ENCODE peak calls at places on chromosomes 2 and 18, in ten cellular contexts. Q is AG04450; B is GM23338; W is ovary; U is pancreas; T is heart right ventricle; Z is H9; G is mesendoderm; P is CD8-positive, alpha-beta memory T cell; X is lower lobe of right lung. S is an unnamed sample.

GRCh38 chr18:3451989-3452749 is 2.2 kb downstream of the TGIF1 start:
- DNase-seq in B (peak; percentile 54), X (peak; percentile 77), Z (no peak), Q (no peak), P (peak; percentile 37), U (peak; percentile 78), T (peak; percentile 47), W (peak; percentile 74), G (peak; percentile 82), S (no peak)

GRCh38 chr18:48228301-48228715 is 180.9 kb downstream of the ZBTB7C start:
- DNase-seq in U (no peak), P (no peak), T (peak; percentile 57), W (peak; percentile 70), G (no peak), Q (no peak), X (peak; percentile 67), B (no peak), Z (no peak), S (no peak)

GRCh38 chr2:61582191-61582590 is 44.0 kb upstream of the XPO1 start:
- DNase-seq in Z (peak; percentile 72), P (no peak), Q (no peak), X (no peak), G (peak; percentile 75), B (peak; percentile 88), W (no peak), U (no peak), T (no peak), S (no peak)

GRCh38 chr18:12497839-12498238 is 90.1 kb downstream of the PRELID3A start:
- DNase-seq in U (no peak), W (no peak), X (no peak), T (no peak), P (no peak), G (no peak), Q (no peak), B (no peak), Z (no peak), S (no peak)

GRCh38 chr2:156845806-156846558 is 409.8 kb downstream of the GPD2 start:
- DNase-seq in X (no peak), W (no peak), U (no peak), G (peak; percentile 40), Z (no peak), P (no peak), Q (no peak), T (no peak), B (peak; percentile 11), S (no peak)

GRCh38 chr2:241858206-241859016 is at the start of gene PDCD1:
- DNase-seq in Z (peak; percentile 73), T (peak; percentile 25), X (peak; percentile 52), G (peak; percentile 59), U (peak; percentile 64), W (peak; percentile 71), B (peak; percentile 66), Q (no peak), P (no peak), S (no peak)

GRCh38 chr2:20130821-20131645 is 79.6 kb upstream of the LAPTM4A start:
- DNase-seq in G (no peak), P (no peak), Q (no peak), T (no peak), B (no peak), Z (no peak), W (no peak), X (no peak), U (no peak), S (no peak)

GRCh38 chr2:26721267-26722032 is 28.9 kb downstream of the KCNK3 start:
- DNase-seq in P (no peak), T (no peak), W (no peak), G (no peak), B (peak; percentile 45), Q (no peak), Z (peak; percentile 57), X (no peak), U (peak; percentile 70), S (no peak)

GRCh38 chr2:222733470-222733845 is 62.0 kb downstream of the MOGAT1 start:
- DNase-seq in W (no peak), P (no peak), U (no peak), T (no peak), Z (no peak), X (no peak), Q (no peak), G (no peak), B (no peak), S (no peak)

GRCh38 chr18:32093106-32093511 is 1.4 kb downstream of the RNF138 start:
- DNase-seq in G (peak; percentile 82), U (peak; percentile 71), P (peak; percentile 47), Z (peak; percentile 45), X (peak; percentile 70), B (peak; percentile 76), T (peak; percentile 46), W (no peak), Q (peak; percentile 11), S (peak; percentile 67)

GRCh38 chr2:187529248-187529976 is 24.8 kb downstream of the TFPI start:
- DNase-seq in P (no peak), X (no peak), Q (no peak), G (no peak), T (no peak), W (no peak), B (no peak), Z (no peak), U (no peak), S (no peak)

DNA sequence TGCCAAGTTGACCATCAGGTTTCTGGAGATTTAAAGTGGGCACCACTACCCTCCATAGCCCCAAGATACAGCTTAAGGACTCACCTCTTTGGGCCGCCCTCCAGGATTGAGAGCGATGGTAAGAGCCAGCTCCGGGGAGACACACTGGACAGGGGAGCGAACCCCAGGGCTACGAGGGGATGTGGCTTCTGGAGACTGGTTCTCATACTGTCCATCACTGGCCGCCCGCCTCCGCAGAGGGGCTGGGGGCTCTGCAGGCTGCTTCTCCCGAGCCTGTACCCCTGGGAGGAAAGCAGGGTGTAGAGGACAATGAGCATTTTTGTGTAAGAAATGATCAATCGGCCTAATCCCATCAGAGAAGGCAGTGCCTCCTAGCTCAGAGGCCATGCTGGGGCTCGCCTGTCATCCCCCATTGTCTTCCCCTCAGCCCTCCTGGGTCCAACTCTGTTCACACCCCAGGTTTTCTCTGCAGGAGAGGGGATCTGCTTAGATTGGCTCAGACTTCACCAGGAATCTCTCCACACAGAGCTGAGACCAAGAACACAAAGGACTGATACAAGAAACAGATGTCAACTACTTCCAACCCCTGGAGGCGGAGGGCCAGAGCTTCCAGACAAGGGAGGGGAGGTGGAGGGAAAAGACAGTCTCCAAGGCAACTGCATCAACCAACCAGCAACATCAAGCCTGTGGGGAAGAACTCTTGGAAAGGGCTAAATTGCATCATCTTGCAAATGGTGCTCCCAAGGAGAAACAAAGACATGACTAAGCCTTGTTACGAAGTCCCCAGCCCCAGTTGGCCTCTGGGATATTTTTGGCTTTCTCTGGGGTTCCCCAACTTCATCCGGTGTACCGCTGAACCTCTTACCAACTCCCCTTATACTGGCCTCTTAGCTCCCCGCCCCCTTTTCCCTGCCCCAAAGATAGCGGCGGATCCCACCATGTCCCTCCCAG is 166.6 kb downstream of the TNS1 start:
- DNase-seq in W (no peak), T (peak; percentile 70), P (no peak), Q (peak; percentile 76), Z (peak; percentile 50), X (peak; percentile 41), G (peak; percentile 95), U (no peak), B (peak; percentile 26), S (no peak)
- H3K27ac ChIP-seq in W (no peak overlapping the region), T (peak overlapping the region; percentile 92), P (no peak overlapping the region), Q (peak overlapping the region; percentile 87), Z (no peak overlapping the region), X (peak overlapping the region; percentile 81), G (no peak overlapping the region), U (no peak overlapping the region), B (no peak overlapping the region), S (peak overlapping the region; percentile 42)

GRCh38 chr2:173631123-173631450 is 276.4 kb downstream of the CDCA7 start:
- DNase-seq in X (no peak), Z (no peak), B (no peak), P (no peak), T (no peak), G (no peak), U (no peak), Q (no peak), W (no peak), S (no peak)
- H3K27ac ChIP-seq in X (no peak overlapping the region), Z (no peak overlapping the region), B (no peak overlapping the region), P (no peak overlapping the region), T (peak overlapping the region; percentile 39), G (no peak overlapping the region), U (no peak overlapping the region), Q (peak overlapping the region; percentile 49), W (no peak overlapping the region), S (no peak overlapping the region)

GRCh38 chr2:12819098-12819465 is 102.3 kb downstream of the TRIB2 start:
- DNase-seq in P (no peak), B (peak; percentile 8), T (no peak), Z (no peak), U (no peak), G (peak; percentile 77), X (no peak), Q (peak; percentile 95), W (peak; percentile 62), S (no peak)
- H3K27ac ChIP-seq in P (no peak overlapping the region), B (no peak overlapping the region), T (peak overlapping the region; percentile 91), Z (no peak overlapping the region), U (no peak overlapping the region), G (no peak overlapping the region), X (peak overlapping the region; percentile 82), Q (peak overlapping the region; percentile 52), W (no peak overlapping the region), S (peak overlapping the region; percentile 29)

GRCh38 chr2:8479298-8479697 is 202.6 kb upstream of the ID2 start:
- DNase-seq in W (no peak), X (no peak), T (peak; percentile 43), B (no peak), G (peak; percentile 91), Z (no peak), U (peak; percentile 40), Q (no peak), P (no peak), S (no peak)

GRCh38 chr2:8475349-8476045 is 206.4 kb upstream of the ID2 start:
- DNase-seq in Q (no peak), Z (no peak), P (no peak), U (peak; percentile 44), W (no peak), X (no peak), G (peak; percentile 30), B (peak; percentile 40), T (no peak), S (no peak)

GRCh38 chr2:8480936-8481335 is 200.9 kb upstream of the ID2 start:
- DNase-seq in W (no peak), Q (no peak), T (no peak), P (no peak), U (peak; percentile 24), B (no peak), X (no peak), G (no peak), Z (no peak), S (no peak)

GRCh38 chr2:8477511-8478132 is 204.2 kb upstream of the ID2 start:
- DNase-seq in T (no peak), B (no peak), P (no peak), Q (no peak), U (peak; percentile 30), Z (no peak), X (peak; percentile 50), G (no peak), W (no peak), S (no peak)

DNA sequence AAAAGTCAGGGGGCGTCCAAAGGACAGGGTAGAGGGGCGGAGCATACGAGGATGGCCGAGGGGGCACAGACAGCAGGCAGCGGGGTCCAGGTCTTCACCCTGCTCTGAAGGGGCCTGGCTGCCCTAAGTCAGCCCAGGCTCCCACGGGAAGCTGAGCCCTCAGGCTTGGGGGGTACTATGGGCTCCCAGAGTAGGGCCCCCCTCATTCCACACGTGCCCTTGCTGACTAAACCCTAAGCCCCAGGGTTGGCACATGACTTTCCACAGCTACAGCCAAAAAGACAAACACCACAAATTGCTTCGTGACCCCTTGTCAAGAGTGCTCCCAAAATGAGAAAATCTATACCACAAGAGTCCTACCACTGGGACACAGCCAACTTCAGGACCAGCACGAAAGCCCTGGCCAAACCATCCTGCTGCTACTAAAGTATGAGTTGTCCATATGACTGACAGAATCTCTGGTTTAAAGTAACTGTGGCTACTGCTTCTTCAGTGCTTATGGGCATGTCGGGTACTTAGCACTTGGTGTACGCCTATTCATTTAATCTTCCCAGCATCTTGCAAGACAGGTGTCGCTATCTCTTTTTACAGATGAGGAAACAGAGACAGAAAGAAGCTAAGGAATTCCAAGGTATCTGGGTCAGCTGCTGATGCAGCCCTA is 203.6 kb upstream of the ID2 start:
- DNase-seq in G (peak; percentile 29), X (peak; percentile 47), W (no peak), B (no peak), T (no peak), Q (no peak), U (peak; percentile 44), P (no peak), Z (no peak), S (no peak)
- H3K27ac ChIP-seq in G (no peak overlapping the region), X (peak overlapping the region; percentile 54), W (no peak overlapping the region), B (no peak overlapping the region), T (no peak overlapping the region), Q (no peak overlapping the region), U (peak overlapping the region; percentile 9), P (peak overlapping the region; percentile 27), Z (no peak overlapping the region), S (no peak overlapping the region)